ENCODE peak calls at places on chromosomes 16 and 17, in nine cellular contexts. One of them, this sample, is unnamed.

GRCh38 chr17:60481604-60482003 is 44.4 kb downstream of the APPBP2 start:
- DNase-seq in H7: no peak
- DNase-seq in transverse colon: no peak
- DNase-seq in Panc1: no peak
- DNase-seq in HCT116: no peak
- DNase-seq in aorta: no peak
- DNase-seq in CD4-positive, alpha-beta memory T cell: no peak
- DNase-seq in CD8-positive, alpha-beta T cell: no peak
- DNase-seq in tibial artery: no peak
- DNase-seq in this sample: no peak

GRCh38 chr17:73430848-73431247 is 119.0 kb upstream of the CDC42EP4 start:
- DNase-seq in H7: no peak
- DNase-seq in transverse colon: no peak
- DNase-seq in Panc1: no peak
- DNase-seq in HCT116: no peak
- DNase-seq in aorta: no peak
- DNase-seq in CD4-positive, alpha-beta memory T cell: no peak
- DNase-seq in CD8-positive, alpha-beta T cell: peak; percentile 18
- DNase-seq in tibial artery: no peak
- DNase-seq in this sample: no peak

GRCh38 chr17:73209436-73209835 is 16.6 kb downstream of the COG1 start:
- DNase-seq in H7: no peak
- DNase-seq in transverse colon: no peak
- DNase-seq in Panc1: no peak
- DNase-seq in HCT116: no peak
- DNase-seq in aorta: no peak
- DNase-seq in CD4-positive, alpha-beta memory T cell: no peak
- DNase-seq in CD8-positive, alpha-beta T cell: no peak
- DNase-seq in tibial artery: peak; percentile 53
- DNase-seq in this sample: peak; percentile 60

GRCh38 chr17:56441331-56441730 is 152.2 kb upstream of the NOG start:
- DNase-seq in H7: no peak
- DNase-seq in transverse colon: no peak
- DNase-seq in Panc1: no peak
- DNase-seq in HCT116: no peak
- DNase-seq in aorta: no peak
- DNase-seq in CD4-positive, alpha-beta memory T cell: no peak
- DNase-seq in CD8-positive, alpha-beta T cell: no peak
- DNase-seq in tibial artery: no peak
- DNase-seq in this sample: no peak

GRCh38 chr16:3650631-3651265 is 3.7 kb upstream of the DNASE1 start:
- DNase-seq in H7: peak; percentile 11
- DNase-seq in transverse colon: no peak
- DNase-seq in Panc1: no peak
- DNase-seq in HCT116: no peak
- DNase-seq in aorta: no peak
- DNase-seq in CD4-positive, alpha-beta memory T cell: no peak
- DNase-seq in CD8-positive, alpha-beta T cell: no peak
- DNase-seq in tibial artery: no peak
- DNase-seq in this sample: no peak

GRCh38 chr17:77011173-77012011 is 129.4 kb upstream of the SEC14L1 start:
- DNase-seq in H7: peak; percentile 45
- DNase-seq in transverse colon: peak; percentile 41
- DNase-seq in Panc1: peak; percentile 4
- DNase-seq in HCT116: peak; percentile 48
- DNase-seq in aorta: no peak
- DNase-seq in CD4-positive, alpha-beta memory T cell: peak; percentile 47
- DNase-seq in CD8-positive, alpha-beta T cell: peak; percentile 57
- DNase-seq in tibial artery: no peak
- DNase-seq in this sample: no peak

GRCh38 chr16:18803569-18804462 is 2.5 kb upstream of the ARL6IP1 start:
- DNase-seq in H7: no peak
- DNase-seq in transverse colon: no peak
- DNase-seq in Panc1: no peak
- DNase-seq in HCT116: no peak
- DNase-seq in aorta: no peak
- DNase-seq in CD4-positive, alpha-beta memory T cell: no peak
- DNase-seq in CD8-positive, alpha-beta T cell: no peak
- DNase-seq in tibial artery: no peak
- DNase-seq in this sample: no peak

GRCh38 chr17:27888072-27888471 is 5.1 kb downstream of the LYRM9 start:
- DNase-seq in H7: no peak
- DNase-seq in transverse colon: no peak
- DNase-seq in Panc1: no peak
- DNase-seq in HCT116: no peak
- DNase-seq in aorta: no peak
- DNase-seq in CD4-positive, alpha-beta memory T cell: no peak
- DNase-seq in CD8-positive, alpha-beta T cell: no peak
- DNase-seq in tibial artery: no peak
- DNase-seq in this sample: no peak

GRCh38 chr17:48486557-48486956 is 44.3 kb downstream of the HOXB1 start:
- DNase-seq in H7: no peak
- DNase-seq in transverse colon: no peak
- DNase-seq in Panc1: no peak
- DNase-seq in HCT116: peak; percentile 82
- DNase-seq in aorta: peak; percentile 56
- DNase-seq in CD4-positive, alpha-beta memory T cell: no peak
- DNase-seq in CD8-positive, alpha-beta T cell: no peak
- DNase-seq in tibial artery: no peak
- DNase-seq in this sample: peak; percentile 90

GRCh38 chr17:59842901-59843652 is 49.7 kb downstream of the TUBD1 start:
- DNase-seq in H7: no peak
- DNase-seq in transverse colon: peak; percentile 76
- DNase-seq in Panc1: peak; percentile 98
- DNase-seq in HCT116: peak; percentile 96
- DNase-seq in aorta: peak; percentile 89
- DNase-seq in CD4-positive, alpha-beta memory T cell: peak; percentile 38
- DNase-seq in CD8-positive, alpha-beta T cell: peak; percentile 21
- DNase-seq in tibial artery: no peak
- DNase-seq in this sample: peak; percentile 76

GRCh38 chr17:63511331-63511730 is 11.8 kb upstream of the KCNH6 start:
- DNase-seq in H7: no peak
- DNase-seq in transverse colon: no peak
- DNase-seq in Panc1: no peak
- DNase-seq in HCT116: no peak
- DNase-seq in aorta: no peak
- DNase-seq in CD4-positive, alpha-beta memory T cell: no peak
- DNase-seq in CD8-positive, alpha-beta T cell: no peak
- DNase-seq in tibial artery: no peak
- DNase-seq in this sample: no peak

GRCh38 chr17:63963123-63963522 is 9.6 kb downstream of the SCN4A start:
- DNase-seq in H7: no peak
- DNase-seq in transverse colon: no peak
- DNase-seq in Panc1: no peak
- DNase-seq in HCT116: no peak
- DNase-seq in aorta: no peak
- DNase-seq in CD4-positive, alpha-beta memory T cell: no peak
- DNase-seq in CD8-positive, alpha-beta T cell: no peak
- DNase-seq in tibial artery: no peak
- DNase-seq in this sample: no peak

GRCh38 chr16:84501077-84501735 is 3.3 kb downstream of the MEAK7 start:
- DNase-seq in H7: no peak
- DNase-seq in transverse colon: peak; percentile 27
- DNase-seq in Panc1: peak; percentile 75
- DNase-seq in HCT116: peak; percentile 83
- DNase-seq in aorta: no peak
- DNase-seq in CD4-positive, alpha-beta memory T cell: no peak
- DNase-seq in CD8-positive, alpha-beta T cell: no peak
- DNase-seq in tibial artery: peak; percentile 61
- DNase-seq in this sample: peak; percentile 97

GRCh38 chr17:1797323-1797722 is 32.4 kb downstream of the SMYD4 start:
- DNase-seq in H7: no peak
- DNase-seq in transverse colon: no peak
- DNase-seq in Panc1: no peak
- DNase-seq in HCT116: no peak
- DNase-seq in aorta: no peak
- DNase-seq in CD4-positive, alpha-beta memory T cell: no peak
- DNase-seq in CD8-positive, alpha-beta T cell: no peak
- DNase-seq in tibial artery: no peak
- DNase-seq in this sample: no peak

GRCh38 chr16:31305219-31305618 is 45.4 kb downstream of the ITGAM start:
- DNase-seq in H7: no peak
- DNase-seq in transverse colon: no peak
- DNase-seq in Panc1: no peak
- DNase-seq in HCT116: no peak
- DNase-seq in aorta: no peak
- DNase-seq in CD4-positive, alpha-beta memory T cell: no peak
- DNase-seq in CD8-positive, alpha-beta T cell: no peak
- DNase-seq in tibial artery: no peak
- DNase-seq in this sample: no peak
- H3K27me3 ChIP-seq in H7: no peaks in the 10 kb centered on the region
- H3K27me3 ChIP-seq in transverse colon: peaks cover 14% of the 10 kb centered on the region
- H3K27me3 ChIP-seq in Panc1: peaks cover 9% of the 10 kb centered on the region
- H3K27me3 ChIP-seq in HCT116: peaks cover 11% of the 10 kb centered on the region
- H3K27me3 ChIP-seq in aorta: no peaks in the 10 kb centered on the region
- H3K27me3 ChIP-seq in CD4-positive, alpha-beta memory T cell: no peaks in the 10 kb centered on the region
- H3K27me3 ChIP-seq in CD8-positive, alpha-beta T cell: no peaks in the 10 kb centered on the region
- H3K27me3 ChIP-seq in tibial artery: no peaks in the 10 kb centered on the region
- H3K27me3 ChIP-seq in this sample: peaks cover 14% of the 10 kb centered on the region

GRCh38 chr16:53309457-53309856 is 124.8 kb upstream of the RBL2 start:
- DNase-seq in H7: no peak
- DNase-seq in transverse colon: no peak
- DNase-seq in Panc1: no peak
- DNase-seq in HCT116: no peak
- DNase-seq in aorta: no peak
- DNase-seq in CD4-positive, alpha-beta memory T cell: no peak
- DNase-seq in CD8-positive, alpha-beta T cell: no peak
- DNase-seq in tibial artery: no peak
- DNase-seq in this sample: no peak
- H3K27me3 ChIP-seq in H7: no peaks in the 10 kb centered on the region
- H3K27me3 ChIP-seq in transverse colon: no peaks in the 10 kb centered on the region
- H3K27me3 ChIP-seq in Panc1: no peaks in the 10 kb centered on the region
- H3K27me3 ChIP-seq in HCT116: no peaks in the 10 kb centered on the region
- H3K27me3 ChIP-seq in aorta: no peaks in the 10 kb centered on the region
- H3K27me3 ChIP-seq in CD4-positive, alpha-beta memory T cell: no peaks in the 10 kb centered on the region
- H3K27me3 ChIP-seq in CD8-positive, alpha-beta T cell: no peaks in the 10 kb centered on the region
- H3K27me3 ChIP-seq in tibial artery: no peaks in the 10 kb centered on the region
- H3K27me3 ChIP-seq in this sample: no peaks in the 10 kb centered on the region

DNA sequence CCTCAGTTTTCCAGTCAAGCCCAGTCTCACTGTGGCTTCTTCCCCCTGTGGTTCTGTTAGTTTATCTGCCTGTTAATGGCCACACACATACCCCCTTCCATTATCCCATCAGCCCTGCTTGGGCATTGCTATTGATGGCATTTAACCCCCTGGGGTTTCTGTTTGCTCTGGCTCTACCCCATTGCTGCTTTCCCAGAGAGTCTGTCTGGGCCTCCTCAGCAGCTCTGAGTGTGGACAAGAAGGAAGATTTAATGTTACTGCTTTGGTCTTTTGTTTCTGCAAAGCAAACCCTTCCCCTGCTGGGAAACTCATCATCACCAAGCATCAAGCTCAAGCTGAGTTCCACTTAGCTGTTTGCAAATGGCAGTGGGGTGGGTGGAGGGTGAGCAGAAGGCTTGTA is 162.7 kb downstream of the CCT6B start:
- DNase-seq in H7: peak; percentile 71
- DNase-seq in transverse colon: no peak
- DNase-seq in Panc1: no peak
- DNase-seq in HCT116: no peak
- DNase-seq in aorta: no peak
- DNase-seq in CD4-positive, alpha-beta memory T cell: no peak
- DNase-seq in CD8-positive, alpha-beta T cell: no peak
- DNase-seq in tibial artery: no peak
- DNase-seq in this sample: no peak
- H3K27me3 ChIP-seq in H7: peaks cover 55% of the 10 kb centered on the region
- H3K27me3 ChIP-seq in transverse colon: no peaks in the 10 kb centered on the region
- H3K27me3 ChIP-seq in Panc1: peaks cover 13% of the 10 kb centered on the region
- H3K27me3 ChIP-seq in HCT116: peaks cover 40% of the 10 kb centered on the region
- H3K27me3 ChIP-seq in aorta: no peaks in the 10 kb centered on the region
- H3K27me3 ChIP-seq in CD4-positive, alpha-beta memory T cell: no peaks in the 10 kb centered on the region
- H3K27me3 ChIP-seq in CD8-positive, alpha-beta T cell: no peaks in the 10 kb centered on the region
- H3K27me3 ChIP-seq in tibial artery: no peaks in the 10 kb centered on the region
- H3K27me3 ChIP-seq in this sample: no peaks in the 10 kb centered on the region

DNA sequence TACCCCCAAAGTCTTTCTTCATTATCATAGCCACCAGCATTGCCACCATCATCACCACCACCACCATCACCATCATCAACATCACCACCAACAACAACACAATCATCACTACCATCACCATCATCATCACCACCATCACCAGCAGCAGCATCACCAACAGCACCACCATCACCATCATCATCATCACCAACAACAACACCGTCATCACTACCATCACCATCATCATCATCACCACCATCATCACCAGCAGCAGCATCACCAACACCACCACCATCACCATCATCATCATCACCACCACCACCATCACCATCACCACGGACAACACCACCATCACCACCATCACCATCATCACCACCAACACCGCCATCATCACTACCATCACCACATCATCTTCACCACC is 500 bp upstream of the TMEM114 start:
- DNase-seq in H7: no peak
- DNase-seq in transverse colon: no peak
- DNase-seq in Panc1: no peak
- DNase-seq in HCT116: no peak
- DNase-seq in aorta: no peak
- DNase-seq in CD4-positive, alpha-beta memory T cell: no peak
- DNase-seq in CD8-positive, alpha-beta T cell: no peak
- DNase-seq in tibial artery: no peak
- DNase-seq in this sample: no peak
- H3K27me3 ChIP-seq in H7: peaks cover 36% of the 10 kb centered on the region
- H3K27me3 ChIP-seq in transverse colon: peaks cover 53% of the 10 kb centered on the region
- H3K27me3 ChIP-seq in Panc1: peaks cover 15% of the 10 kb centered on the region
- H3K27me3 ChIP-seq in HCT116: peaks cover 5% of the 10 kb centered on the region
- H3K27me3 ChIP-seq in aorta: no peaks in the 10 kb centered on the region
- H3K27me3 ChIP-seq in CD4-positive, alpha-beta memory T cell: peaks cover 14% of the 10 kb centered on the region
- H3K27me3 ChIP-seq in CD8-positive, alpha-beta T cell: peaks cover 12% of the 10 kb centered on the region
- H3K27me3 ChIP-seq in tibial artery: no peaks in the 10 kb centered on the region
- H3K27me3 ChIP-seq in this sample: peaks cover 28% of the 10 kb centered on the region

This sample was measured in RWPE2.